ENCODE peak calls at places on chromosomes 3 and 15, in five cellular contexts. Z is astrocyte; A is CD8-positive, alpha-beta memory T cell; O is lower lobe of right lung; U is SK-N-SH. E is an unnamed sample. For H3K27me3, the result is how much of the 10 kb centered on the place peaks cover.

GRCh38 chr15:63044645-63045437 is 2.3 kb downstream of the TPM1 start:
- DNase-seq in U (no peak), A (no peak), Z (peak), O (no peak), E (no peak)

GRCh38 chr15:78179906-78180305 is 30.7 kb downstream of the IDH3A start:
- DNase-seq in A (no peak), Z (no peak), O (no peak), U (no peak), E (no peak)

GRCh38 chr15:64122936-64123351 is 27.2 kb downstream of the SNX1 start:
- DNase-seq in O (no peak), A (no peak), Z (no peak), U (no peak), E (no peak)

GRCh38 chr3:24288538-24289236 is 206.0 kb downstream of the THRB start:
- DNase-seq in O (no peak), U (no peak), A (no peak), Z (peak), E (no peak)

GRCh38 chr3:14651440-14652251 is at the start of gene CCDC174:
- DNase-seq in O (peak), Z (peak), U (peak), A (peak), E (peak)

GRCh38 chr3:189513281-189514151 is 117.7 kb upstream of the TP63 start:
- DNase-seq in O (no peak), U (no peak), Z (no peak), A (no peak), E (no peak)

GRCh38 chr15:80563372-80563997 is 131.6 kb upstream of the ABHD17C start:
- DNase-seq in Z (no peak), O (no peak), A (no peak), U (no peak), E (no peak)

GRCh38 chr3:126083138-126083445 is 832 bp downstream of the SLC41A3 start:
- DNase-seq in Z (no peak), U (no peak), A (no peak), O (no peak), E (no peak)

GRCh38 chr3:188202358-188203138 is 48.6 kb downstream of the LPP start:
- DNase-seq in O (no peak), Z (no peak), U (no peak), A (no peak), E (no peak)

GRCh38 chr15:34849364-34849959 is 54.1 kb upstream of the ACTC1 start:
- DNase-seq in O (no peak), A (no peak), U (no peak), Z (no peak), E (no peak)

GRCh38 chr15:59245583-59245982 is 38.9 kb downstream of the LDHAL6B start:
- DNase-seq in U (no peak), O (no peak), A (no peak), Z (no peak), E (no peak)

GRCh38 chr3:100260081-100260684 is 609 bp upstream of the TBC1D23 start:
- DNase-seq in U (no peak), O (peak), A (no peak), Z (peak), E (no peak)

GRCh38 chr3:17810759-17811158 is 68.3 kb upstream of the TBC1D5 start:
- DNase-seq in Z (peak), A (no peak), U (no peak), O (no peak), E (no peak)

GRCh38 chr15:92583311-92584034 is 72.1 kb downstream of the FAM174B start:
- DNase-seq in Z (no peak), O (no peak), U (no peak), A (no peak), E (no peak)

GRCh38 chr15:98169551-98169950 is 209.0 kb downstream of the ARRDC4 start:
- DNase-seq in O (no peak), A (peak), Z (no peak), U (no peak), E (no peak)

GRCh38 chr3:25483456-25483855 is 55.4 kb downstream of the RARB start:
- DNase-seq in O (no peak), U (peak), Z (no peak), A (no peak), E (peak)

GRCh38 chr15:97522362-97522761 is 438.1 kb upstream of the ARRDC4 start:
- DNase-seq in Z (peak), U (no peak), O (no peak), A (no peak), E (no peak)

GRCh38 chr3:44400771-44401170 is 62.2 kb downstream of the TCAIM start:
- DNase-seq in Z (no peak), A (no peak), O (no peak), U (no peak), E (no peak)

GRCh38 chr3:174016186-174016585 is 618.6 kb downstream of the NLGN1 start:
- DNase-seq in U (no peak), A (no peak), Z (peak), O (no peak), E (peak)

GRCh38 chr3:24023249-24023648 is 78.2 kb downstream of the NR1D2 start:
- DNase-seq in A (no peak), O (no peak), Z (no peak), U (no peak), E (no peak)

GRCh38 chr3:43031490-43032216 is 52.5 kb downstream of the GASK1A start:
- DNase-seq in U (no peak), A (no peak), O (no peak), Z (no peak), E (no peak)

GRCh38 chr3:79598594-79598993 is 169.2 kb downstream of the ROBO1 start:
- DNase-seq in A (no peak), Z (no peak), O (no peak), U (no peak), E (peak)

GRCh38 chr3:111765136-111765535 is 93.9 kb upstream of the PHLDB2 start:
- DNase-seq in U (no peak), O (no peak), Z (no peak), A (no peak), E (no peak)

GRCh38 chr15:95174880-95175279 is 943.5 kb downstream of the MCTP2 start:
- DNase-seq in O (no peak), Z (peak), A (no peak), U (no peak), E (no peak)

GRCh38 chr3:81302045-81302444 is 459.4 kb downstream of the GBE1 start:
- DNase-seq in Z (peak), O (no peak), A (no peak), U (peak), E (peak)

GRCh38 chr15:63560741-63561448 is 36.3 kb upstream of the FBXL22 start:
- DNase-seq in Z (no peak), A (no peak), U (no peak), O (no peak), E (no peak)

GRCh38 chr15:64251121-64251520 is 88.3 kb upstream of the PPIB start:
- DNase-seq in U (no peak), O (no peak), Z (peak), A (peak), E (no peak)

GRCh38 chr3:72080101-72080500 is 295.2 kb upstream of the PROK2 start:
- DNase-seq in O (no peak), A (no peak), U (no peak), Z (no peak), E (no peak)

GRCh38 chr3:170414202-170414663 is 4.4 kb upstream of the CLDN11 start:
- DNase-seq in A (peak), Z (peak), O (no peak), U (peak), E (peak)

GRCh38 chr15:22890296-22890695 is 51.8 kb downstream of the NIPA2 start:
- DNase-seq in A (no peak), O (no peak), Z (no peak), U (no peak), E (no peak)
- H3K27me3 ChIP-seq in A (under half), O (under half), Z (under half), U (under half), E (under half)

DNA sequence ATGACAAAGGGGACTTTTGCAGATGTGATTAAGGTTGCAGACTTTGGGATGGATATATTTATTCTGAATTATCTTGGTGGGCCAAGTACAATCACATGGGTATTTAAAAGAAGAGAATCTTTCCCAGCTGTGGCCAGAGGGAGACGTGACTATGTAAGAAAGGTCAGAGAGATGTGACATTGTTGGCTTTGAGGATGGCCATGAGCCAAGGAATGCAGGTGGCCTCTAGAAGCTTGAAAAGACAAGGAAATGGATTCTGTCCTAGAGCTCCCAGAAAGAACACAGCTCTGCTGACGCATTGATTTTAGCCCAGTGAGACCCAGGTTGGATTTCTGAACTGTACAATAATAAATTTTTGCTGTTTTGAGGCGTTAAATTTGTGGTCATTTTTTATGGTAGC is 616.0 kb upstream of the TBL1XR1 start:
- DNase-seq in Z (peak), U (no peak), A (no peak), O (no peak), E (no peak)
- H3K27ac ChIP-seq in Z (no peak), U (no peak), A (no peak), O (no peak), E (no peak)

DNA sequence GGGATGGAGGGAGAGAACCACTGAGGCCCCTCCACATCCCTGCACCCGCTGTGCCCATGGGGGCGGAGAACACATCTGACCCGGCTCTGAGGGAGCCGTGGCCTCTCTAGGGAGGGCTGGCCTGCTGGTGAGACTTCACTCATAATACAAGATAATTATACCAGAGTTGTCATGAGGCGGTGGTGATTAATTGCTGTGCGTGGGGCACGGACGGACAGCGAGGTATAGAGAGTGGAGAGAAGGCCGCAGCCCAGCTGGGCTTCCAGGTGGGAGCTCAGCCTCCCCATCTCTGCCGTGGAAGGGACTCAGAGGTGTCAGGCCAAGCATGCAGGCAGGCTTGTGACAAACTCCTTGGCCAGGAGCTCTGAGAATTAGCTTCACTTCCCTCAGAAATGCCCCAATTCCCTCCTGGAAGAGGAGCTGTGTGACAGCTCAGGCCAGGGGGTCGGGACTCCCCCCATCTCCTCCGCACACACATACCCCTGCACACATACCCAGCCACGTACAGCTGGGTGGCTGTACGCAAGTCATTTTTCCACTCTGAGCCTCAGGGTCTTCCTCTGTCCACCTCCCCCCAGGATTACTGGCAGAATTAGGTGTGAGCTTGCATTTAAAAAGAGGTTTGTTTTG is 6.0 kb upstream of the GATA2 start:
- DNase-seq in Z (no peak), O (no peak), U (no peak), A (no peak), E (no peak)
- H3K27me3 ChIP-seq in Z (half or more), O (half or more), U (under half), A (under half), E (under half)

DNA sequence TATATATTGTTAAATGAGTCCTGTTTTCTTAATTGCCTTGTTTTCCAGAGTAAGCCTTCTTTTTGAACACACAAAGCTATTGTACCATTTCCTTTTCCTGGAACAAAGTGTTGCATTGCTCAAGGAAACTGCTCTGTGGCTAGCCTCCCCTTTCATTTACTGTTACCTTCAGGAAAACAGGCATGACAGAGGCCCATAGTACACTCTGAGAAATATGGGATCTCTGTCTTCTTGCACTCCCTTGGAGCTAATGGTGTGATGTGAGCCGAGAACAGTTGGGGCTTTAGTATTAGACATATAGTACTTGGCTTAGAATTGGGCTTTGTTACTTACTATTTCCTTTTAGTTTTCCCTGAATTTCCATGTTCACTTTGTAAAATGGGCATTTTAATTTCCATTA is 193.7 kb downstream of the GHSR start:
- DNase-seq in Z (no peak), U (no peak), A (no peak), O (no peak), E (no peak)
- H3K27ac ChIP-seq in Z (no peak), U (no peak), A (no peak), O (no peak), E (no peak)

GRCh38 chr3:13282528-13282985 is 137.6 kb downstream of the NUP210 start:
- DNase-seq in O (peak), Z (no peak), A (no peak), U (peak), E (no peak)

GRCh38 chr3:13282986-13283876 is 136.9 kb downstream of the NUP210 start:
- DNase-seq in U (peak), A (no peak), O (peak), Z (no peak), E (no peak)

GRCh38 chr3:13280122-13280790 is 139.9 kb downstream of the NUP210 start:
- DNase-seq in A (no peak), Z (no peak), U (no peak), O (peak), E (no peak)

GRCh38 chr3:13280856-13281656 is 139.1 kb downstream of the NUP210 start:
- DNase-seq in A (no peak), Z (no peak), U (no peak), O (peak), E (no peak)

GRCh38 chr3:13281657-13282527 is 138.2 kb downstream of the NUP210 start:
- DNase-seq in Z (no peak), U (peak), A (no peak), O (peak), E (no peak)
- H3K27me3 ChIP-seq in Z (under half), U (under half), A (under half), O (half or more), E (under half)

GRCh38 chr3:62462790-62463186 is 89.4 kb upstream of the FEZF2 start:
- DNase-seq in Z (no peak), A (no peak), O (no peak), U (no peak), E (no peak)

GRCh38 chr3:62462097-62462789 is 88.9 kb upstream of the FEZF2 start:
- DNase-seq in Z (no peak), O (no peak), U (no peak), A (no peak), E (no peak)

GRCh38 chr3:62467936-62468722 is 94.8 kb upstream of the FEZF2 start:
- DNase-seq in U (no peak), Z (peak), A (no peak), O (no peak), E (no peak)
- H3K27ac ChIP-seq in U (no peak), Z (no peak), A (no peak), O (no peak), E (no peak)

DNA sequence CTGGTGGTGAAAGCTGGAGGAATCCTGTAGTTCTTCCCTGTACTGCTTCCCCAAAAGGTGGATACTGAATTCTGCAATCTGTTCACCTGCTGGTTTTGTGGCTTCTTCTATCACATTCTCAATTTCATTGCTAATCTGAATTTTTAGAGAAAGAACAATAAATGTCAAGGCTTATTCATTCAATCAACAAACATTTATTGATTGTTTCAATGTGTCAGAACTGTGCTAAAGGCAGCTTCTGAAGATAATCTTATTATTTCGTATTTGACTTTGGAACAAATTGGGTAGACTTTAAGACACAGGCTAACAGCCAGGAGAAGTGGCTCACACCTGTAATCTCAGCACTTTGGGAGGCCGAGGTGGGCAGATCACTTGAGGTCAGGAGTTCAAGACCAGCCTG is 46.8 kb downstream of the IMPG2 start:
- DNase-seq in Z (no peak), O (no peak), A (no peak), U (no peak), E (no peak)
- H3K27me3 ChIP-seq in Z (under half), O (under half), A (under half), U (under half), E (under half)